ENCODE peak calls at places on chromosome 17, in seven cellular contexts. F, Q, B, H, M, C and U are unnamed samples.
A peak's percentile ranks its signal among the peaks of the same experiment; 100 is the strongest.

GRCh38 chr17:35044181-35044580 is 19.3 kb downstream of the RFFL start:
- DNase-seq in B (no peak), M (no peak), Q (no peak), H (no peak), C (no peak), F (no peak), U (no peak)

GRCh38 chr17:7380855-7381683 is at the start of gene TNK1:
- DNase-seq in M (no peak), B (no peak), C (no peak), H (no peak), F (peak; percentile 69), Q (no peak), U (peak; percentile 47)

GRCh38 chr17:47810200-47810821 is 11.3 kb downstream of the OSBPL7 start:
- DNase-seq in F (no peak), B (peak; percentile 89), C (no peak), H (no peak), M (no peak), Q (peak; percentile 94), U (peak; percentile 89)

GRCh38 chr17:19759934-19760530 is 11.9 kb upstream of the ALDH3A1 start:
- DNase-seq in B (no peak), H (no peak), Q (no peak), C (no peak), F (no peak), M (no peak), U (no peak)

GRCh38 chr17:76051071-76051467 is 21.2 kb downstream of the SRP68 start:
- DNase-seq in Q (peak; percentile 30), B (no peak), H (no peak), F (no peak), M (no peak), C (no peak), U (no peak)

GRCh38 chr17:79528592-79529125 is 82.2 kb downstream of the RBFOX3 start:
- DNase-seq in Q (no peak), F (peak; percentile 7), C (no peak), H (no peak), M (no peak), B (no peak), U (no peak)

GRCh38 chr17:59506907-59507726 is 58.3 kb upstream of the DHX40 start:
- DNase-seq in Q (peak; percentile 23), B (no peak), C (no peak), F (no peak), H (no peak), M (no peak), U (peak; percentile 51)

GRCh38 chr17:19753049-19753444 is 4.9 kb upstream of the ALDH3A1 start:
- DNase-seq in M (no peak), Q (peak; percentile 51), C (no peak), H (no peak), F (peak; percentile 81), B (peak; percentile 85), U (peak; percentile 94)

GRCh38 chr17:12097326-12097725 is 76.6 kb downstream of the MAP2K4 start:
- DNase-seq in B (no peak), M (no peak), H (no peak), Q (peak; percentile 49), C (no peak), F (no peak), U (no peak)

GRCh38 chr17:39755550-39756375 is 18.0 kb downstream of the GRB7 start:
- DNase-seq in H (peak; percentile 63), F (no peak), C (no peak), Q (no peak), M (peak; percentile 43), B (no peak), U (no peak)

GRCh38 chr17:63937319-63937718 is 5.2 kb upstream of the CD79B start:
- DNase-seq in C (no peak), M (no peak), H (no peak), B (no peak), Q (no peak), F (no peak), U (no peak)

GRCh38 chr17:54180919-54181318 is 358.2 kb downstream of the KIF2B start:
- DNase-seq in Q (no peak), F (no peak), B (no peak), M (no peak), H (no peak), C (no peak), U (no peak)

GRCh38 chr17:28746611-28747045 is 2.8 kb downstream of the TRAF4 start:
- DNase-seq in B (no peak), H (no peak), F (no peak), M (no peak), C (peak; percentile 59), Q (no peak), U (no peak)

GRCh38 chr17:10118788-10119130 is 79.6 kb downstream of the GAS7 start:
- DNase-seq in M (no peak), C (no peak), H (no peak), Q (no peak), F (no peak), B (no peak), U (no peak)

GRCh38 chr17:27477050-27477647 is 20.9 kb downstream of the KSR1 start:
- DNase-seq in F (no peak), B (no peak), Q (no peak), M (no peak), H (no peak), C (no peak), U (no peak)

GRCh38 chr17:29359777-29360176 is 30.4 kb upstream of the TAOK1 start:
- DNase-seq in Q (no peak), C (no peak), B (no peak), H (no peak), F (no peak), M (no peak), U (no peak)

GRCh38 chr17:80681215-80681614 is 136.6 kb downstream of the RPTOR start:
- DNase-seq in C (no peak), Q (no peak), B (no peak), H (no peak), M (no peak), F (no peak), U (no peak)

GRCh38 chr17:44787271-44787940 is 28.6 kb downstream of the ADAM11 start:
- DNase-seq in M (no peak), F (peak; percentile 38), B (no peak), C (no peak), H (no peak), Q (no peak), U (no peak)

GRCh38 chr17:67322039-67322787 is 44.2 kb downstream of the PSMD12 start:
- DNase-seq in Q (no peak), B (no peak), H (no peak), C (peak; percentile 34), M (no peak), F (no peak), U (no peak)

GRCh38 chr17:9646556-9646905 is 1.2 kb downstream of the USP43 start:
- DNase-seq in M (no peak), Q (no peak), B (peak; percentile 4), C (no peak), F (no peak), H (no peak), U (no peak)

GRCh38 chr17:57004944-57005579 is 27.1 kb downstream of the SCPEP1 start:
- DNase-seq in M (no peak), B (no peak), C (no peak), H (no peak), F (no peak), Q (no peak), U (no peak)

GRCh38 chr17:34379876-34380275 is 16.8 kb upstream of the CCL1 start:
- DNase-seq in B (no peak), F (no peak), M (no peak), C (no peak), Q (no peak), H (no peak), U (no peak)

GRCh38 chr17:8312251-8312650 is 2.2 kb downstream of the ARHGEF15 start:
- DNase-seq in Q (no peak), C (no peak), F (no peak), H (no peak), M (no peak), B (no peak), U (no peak)

GRCh38 chr17:71633391-71633849 is 487.4 kb upstream of the SOX9 start:
- DNase-seq in Q (peak; percentile 78), H (no peak), C (no peak), F (no peak), M (no peak), B (peak; percentile 91), U (peak; percentile 28)

GRCh38 chr17:12789976-12790805 is 893 bp downstream of the ARHGAP44 start:
- DNase-seq in H (no peak), C (peak; percentile 77), B (no peak), F (no peak), M (no peak), Q (no peak), U (no peak)

GRCh38 chr17:74447628-74448159 is 15.8 kb downstream of the GPRC5C start:
- DNase-seq in Q (no peak), C (no peak), B (no peak), M (no peak), F (peak; percentile 10), H (no peak), U (no peak)

GRCh38 chr17:2400474-2400866 is 390 bp downstream of the MNT start:
- DNase-seq in B (peak; percentile 60), F (peak; percentile 75), C (no peak), H (peak; percentile 51), M (peak; percentile 68), Q (no peak), U (no peak)

GRCh38 chr17:50203589-50204345 is 2.3 kb upstream of the COL1A1 start:
- DNase-seq in F (peak; percentile 33), B (peak; percentile 98), M (no peak), H (no peak), C (no peak), Q (peak; percentile 75), U (peak; percentile 90)

GRCh38 chr17:6660101-6660500 is 8.5 kb downstream of the C17orf100 start:
- DNase-seq in B (no peak), H (no peak), C (no peak), Q (no peak), F (no peak), M (no peak), U (no peak)

GRCh38 chr17:45936610-45937009 is 42.3 kb downstream of the MAPT start:
- DNase-seq in C (peak; percentile 81), F (no peak), H (no peak), B (no peak), Q (no peak), M (no peak), U (no peak)

GRCh38 chr17:2138768-2139167 is 83.9 kb downstream of the HIC1 start:
- DNase-seq in H (no peak), B (peak; percentile 67), Q (no peak), C (peak; percentile 66), M (no peak), F (no peak), U (no peak)

GRCh38 chr17:56185491-56185890 is 32.2 kb downstream of the ANKFN1 start:
- DNase-seq in H (no peak), F (no peak), C (no peak), Q (no peak), M (no peak), B (peak; percentile 75), U (no peak)

GRCh38 chr17:44200478-44201155 is 933 bp upstream of the ATXN7L3 start:
- DNase-seq in F (no peak), C (no peak), B (no peak), M (peak; percentile 25), H (no peak), Q (no peak), U (no peak)

GRCh38 chr17:56416682-56417351 is 176.7 kb upstream of the NOG start:
- DNase-seq in B (no peak), C (no peak), H (no peak), F (no peak), Q (no peak), M (no peak), U (no peak)

GRCh38 chr17:14048169-14048568 is 21.1 kb upstream of the COX10 start:
- DNase-seq in F (no peak), B (peak; percentile 21), C (no peak), M (no peak), Q (no peak), H (no peak), U (peak; percentile 9)

GRCh38 chr17:67127925-67128324 is 83.6 kb downstream of the CACNG1 start:
- DNase-seq in H (no peak), C (no peak), F (no peak), B (no peak), Q (no peak), M (no peak), U (no peak)

GRCh38 chr17:64205804-64206203 is 57.3 kb downstream of the TEX2 start:
- DNase-seq in M (no peak), F (no peak), B (no peak), Q (no peak), C (no peak), H (no peak), U (no peak)

GRCh38 chr17:33647976-33648375 is 354.9 kb upstream of the ASIC2 start:
- DNase-seq in C (no peak), M (no peak), B (no peak), Q (peak; percentile 16), H (no peak), F (no peak), U (peak; percentile 37)